ENCODE peak calls at places on chromosomes 2 and 18, in four cellular contexts. One of them, this sample, is unnamed.

GRCh38 chr18:64271264-64271663 is 122.4 kb upstream of the LINC00305 start:
- DNase-seq in stimulated activated CD4-positive, alpha-beta T cell treated with anti-CD3 and anti-CD28 coated beads, Interleukin-2, amount 100 ng/mL, for 24 hours: no peak
- DNase-seq in breast epithelium: no peak
- DNase-seq in left lung: no peak
- DNase-seq in this sample: no peak

GRCh38 chr2:29011650-29012060 is 30.6 kb downstream of the TOGARAM2 start:
- DNase-seq in left lung: peak; percentile 86
- DNase-seq in stimulated activated CD4-positive, alpha-beta T cell treated with anti-CD3 and anti-CD28 coated beads, Interleukin-2, amount 100 ng/mL, for 24 hours: peak; percentile 54
- DNase-seq in breast epithelium: no peak
- DNase-seq in this sample: peak; percentile 22

GRCh38 chr2:68365087-68365486 is at the start of gene PLEK:
- DNase-seq in breast epithelium: no peak
- DNase-seq in left lung: peak; percentile 88
- DNase-seq in stimulated activated CD4-positive, alpha-beta T cell treated with anti-CD3 and anti-CD28 coated beads, Interleukin-2, amount 100 ng/mL, for 24 hours: no peak
- DNase-seq in this sample: peak; percentile 15

GRCh38 chr2:66127656-66128055 is 307.3 kb upstream of the MEIS1 start:
- DNase-seq in left lung: no peak
- DNase-seq in stimulated activated CD4-positive, alpha-beta T cell treated with anti-CD3 and anti-CD28 coated beads, Interleukin-2, amount 100 ng/mL, for 24 hours: no peak
- DNase-seq in breast epithelium: no peak
- DNase-seq in this sample: no peak

GRCh38 chr2:126496493-126496892 is 159.5 kb upstream of the GYPC start:
- DNase-seq in stimulated activated CD4-positive, alpha-beta T cell treated with anti-CD3 and anti-CD28 coated beads, Interleukin-2, amount 100 ng/mL, for 24 hours: no peak
- DNase-seq in breast epithelium: no peak
- DNase-seq in left lung: no peak
- DNase-seq in this sample: no peak

GRCh38 chr2:112074506-112074905 is 19.4 kb downstream of the TMEM87B start:
- DNase-seq in breast epithelium: no peak
- DNase-seq in stimulated activated CD4-positive, alpha-beta T cell treated with anti-CD3 and anti-CD28 coated beads, Interleukin-2, amount 100 ng/mL, for 24 hours: no peak
- DNase-seq in left lung: no peak
- DNase-seq in this sample: no peak

GRCh38 chr2:229313591-229313990 is 42.5 kb upstream of the PID1 start:
- DNase-seq in left lung: no peak
- DNase-seq in breast epithelium: no peak
- DNase-seq in stimulated activated CD4-positive, alpha-beta T cell treated with anti-CD3 and anti-CD28 coated beads, Interleukin-2, amount 100 ng/mL, for 24 hours: no peak
- DNase-seq in this sample: no peak

GRCh38 chr18:12318334-12318697 is 10.3 kb downstream of the TUBB6 start:
- DNase-seq in stimulated activated CD4-positive, alpha-beta T cell treated with anti-CD3 and anti-CD28 coated beads, Interleukin-2, amount 100 ng/mL, for 24 hours: no peak
- DNase-seq in left lung: no peak
- DNase-seq in breast epithelium: no peak
- DNase-seq in this sample: no peak

GRCh38 chr2:149184994-149185393 is 145.4 kb upstream of the LYPD6 start:
- DNase-seq in left lung: no peak
- DNase-seq in stimulated activated CD4-positive, alpha-beta T cell treated with anti-CD3 and anti-CD28 coated beads, Interleukin-2, amount 100 ng/mL, for 24 hours: no peak
- DNase-seq in breast epithelium: no peak
- DNase-seq in this sample: no peak

GRCh38 chr2:39855856-39856255 is 76.8 kb upstream of the THUMPD2 start:
- DNase-seq in breast epithelium: no peak
- DNase-seq in left lung: no peak
- DNase-seq in stimulated activated CD4-positive, alpha-beta T cell treated with anti-CD3 and anti-CD28 coated beads, Interleukin-2, amount 100 ng/mL, for 24 hours: no peak
- DNase-seq in this sample: no peak

GRCh38 chr2:237998530-237998929 is 31.7 kb downstream of the UBE2F start:
- DNase-seq in breast epithelium: no peak
- DNase-seq in stimulated activated CD4-positive, alpha-beta T cell treated with anti-CD3 and anti-CD28 coated beads, Interleukin-2, amount 100 ng/mL, for 24 hours: no peak
- DNase-seq in left lung: no peak
- DNase-seq in this sample: no peak

GRCh38 chr2:202376460-202377307 is 557 bp downstream of the BMPR2 start:
- DNase-seq in stimulated activated CD4-positive, alpha-beta T cell treated with anti-CD3 and anti-CD28 coated beads, Interleukin-2, amount 100 ng/mL, for 24 hours: peak; percentile 54
- DNase-seq in breast epithelium: peak; percentile 58
- DNase-seq in left lung: peak; percentile 86
- DNase-seq in this sample: peak; percentile 46

GRCh38 chr2:197499594-197500502 is at the start of the genes HSPD1 and HSPE1:
- DNase-seq in left lung: peak; percentile 99
- DNase-seq in stimulated activated CD4-positive, alpha-beta T cell treated with anti-CD3 and anti-CD28 coated beads, Interleukin-2, amount 100 ng/mL, for 24 hours: peak; percentile 98
- DNase-seq in breast epithelium: peak; percentile 96
- DNase-seq in this sample: peak; percentile 98

GRCh38 chr2:239879423-239880084 is 145.6 kb downstream of the NDUFA10 start:
- DNase-seq in stimulated activated CD4-positive, alpha-beta T cell treated with anti-CD3 and anti-CD28 coated beads, Interleukin-2, amount 100 ng/mL, for 24 hours: no peak
- DNase-seq in left lung: no peak
- DNase-seq in breast epithelium: peak; percentile 22
- DNase-seq in this sample: no peak

GRCh38 chr2:41736105-41736567 is 311.7 kb upstream of the PKDCC start:
- DNase-seq in breast epithelium: no peak
- DNase-seq in stimulated activated CD4-positive, alpha-beta T cell treated with anti-CD3 and anti-CD28 coated beads, Interleukin-2, amount 100 ng/mL, for 24 hours: no peak
- DNase-seq in left lung: no peak
- DNase-seq in this sample: no peak

GRCh38 chr2:236654496-236654895 is 84.9 kb downstream of the ACKR3 start:
- DNase-seq in stimulated activated CD4-positive, alpha-beta T cell treated with anti-CD3 and anti-CD28 coated beads, Interleukin-2, amount 100 ng/mL, for 24 hours: no peak
- DNase-seq in breast epithelium: no peak
- DNase-seq in left lung: no peak
- DNase-seq in this sample: no peak

GRCh38 chr18:49788327-49788908 is 24.9 kb downstream of the ACAA2 start:
- DNase-seq in breast epithelium: no peak
- DNase-seq in stimulated activated CD4-positive, alpha-beta T cell treated with anti-CD3 and anti-CD28 coated beads, Interleukin-2, amount 100 ng/mL, for 24 hours: no peak
- DNase-seq in left lung: no peak
- DNase-seq in this sample: no peak

GRCh38 chr18:63292844-63293683 is 26.5 kb downstream of the BCL2 start:
- DNase-seq in breast epithelium: no peak
- DNase-seq in left lung: peak; percentile 46
- DNase-seq in stimulated activated CD4-positive, alpha-beta T cell treated with anti-CD3 and anti-CD28 coated beads, Interleukin-2, amount 100 ng/mL, for 24 hours: peak; percentile 28
- DNase-seq in this sample: no peak

GRCh38 chr18:52341617-52342381 is 1.8 kb downstream of the DCC start:
- DNase-seq in breast epithelium: no peak
- DNase-seq in stimulated activated CD4-positive, alpha-beta T cell treated with anti-CD3 and anti-CD28 coated beads, Interleukin-2, amount 100 ng/mL, for 24 hours: no peak
- DNase-seq in left lung: peak; percentile 72
- DNase-seq in this sample: no peak

GRCh38 chr2:71971493-71971892 is 176.2 kb downstream of the CYP26B1 start:
- DNase-seq in stimulated activated CD4-positive, alpha-beta T cell treated with anti-CD3 and anti-CD28 coated beads, Interleukin-2, amount 100 ng/mL, for 24 hours: no peak
- DNase-seq in breast epithelium: no peak
- DNase-seq in left lung: no peak
- DNase-seq in this sample: no peak

GRCh38 chr18:10724666-10725065 is 198.8 kb downstream of the NAPG start:
- DNase-seq in left lung: no peak
- DNase-seq in stimulated activated CD4-positive, alpha-beta T cell treated with anti-CD3 and anti-CD28 coated beads, Interleukin-2, amount 100 ng/mL, for 24 hours: no peak
- DNase-seq in breast epithelium: no peak
- DNase-seq in this sample: no peak

GRCh38 chr2:186503827-186504606 is 18.0 kb downstream of the ZC3H15 start:
- DNase-seq in breast epithelium: no peak
- DNase-seq in stimulated activated CD4-positive, alpha-beta T cell treated with anti-CD3 and anti-CD28 coated beads, Interleukin-2, amount 100 ng/mL, for 24 hours: no peak
- DNase-seq in left lung: no peak
- DNase-seq in this sample: no peak

GRCh38 chr2:215811409-215812355 is 201.7 kb downstream of the MREG start:
- DNase-seq in breast epithelium: no peak
- DNase-seq in left lung: no peak
- DNase-seq in stimulated activated CD4-positive, alpha-beta T cell treated with anti-CD3 and anti-CD28 coated beads, Interleukin-2, amount 100 ng/mL, for 24 hours: no peak
- DNase-seq in this sample: no peak

GRCh38 chr2:11024010-11024615 is 112.4 kb downstream of the KCNF1 start:
- DNase-seq in left lung: no peak
- DNase-seq in stimulated activated CD4-positive, alpha-beta T cell treated with anti-CD3 and anti-CD28 coated beads, Interleukin-2, amount 100 ng/mL, for 24 hours: no peak
- DNase-seq in breast epithelium: no peak
- DNase-seq in this sample: no peak

GRCh38 chr2:205903549-205904129 is 182.3 kb downstream of the INO80D start:
- DNase-seq in left lung: no peak
- DNase-seq in breast epithelium: no peak
- DNase-seq in stimulated activated CD4-positive, alpha-beta T cell treated with anti-CD3 and anti-CD28 coated beads, Interleukin-2, amount 100 ng/mL, for 24 hours: peak; percentile 2
- DNase-seq in this sample: no peak

GRCh38 chr2:150143087-150143536 is 344.4 kb downstream of the RND3 start:
- DNase-seq in left lung: no peak
- DNase-seq in breast epithelium: no peak
- DNase-seq in stimulated activated CD4-positive, alpha-beta T cell treated with anti-CD3 and anti-CD28 coated beads, Interleukin-2, amount 100 ng/mL, for 24 hours: no peak
- DNase-seq in this sample: no peak

GRCh38 chr2:70420005-70420580 is 118.2 kb upstream of the FAM136A start:
- DNase-seq in stimulated activated CD4-positive, alpha-beta T cell treated with anti-CD3 and anti-CD28 coated beads, Interleukin-2, amount 100 ng/mL, for 24 hours: no peak
- DNase-seq in left lung: no peak
- DNase-seq in breast epithelium: no peak
- DNase-seq in this sample: no peak

GRCh38 chr18:8333961-8334360 is 275.3 kb upstream of the RAB12 start:
- DNase-seq in stimulated activated CD4-positive, alpha-beta T cell treated with anti-CD3 and anti-CD28 coated beads, Interleukin-2, amount 100 ng/mL, for 24 hours: no peak
- DNase-seq in left lung: no peak
- DNase-seq in breast epithelium: no peak
- DNase-seq in this sample: no peak

GRCh38 chr2:71989671-71990070 is 158.0 kb downstream of the CYP26B1 start:
- DNase-seq in breast epithelium: no peak
- DNase-seq in stimulated activated CD4-positive, alpha-beta T cell treated with anti-CD3 and anti-CD28 coated beads, Interleukin-2, amount 100 ng/mL, for 24 hours: no peak
- DNase-seq in left lung: no peak
- DNase-seq in this sample: no peak

GRCh38 chr2:151669585-151670081 is 64.6 kb downstream of the NEB start:
- DNase-seq in left lung: no peak
- DNase-seq in breast epithelium: no peak
- DNase-seq in stimulated activated CD4-positive, alpha-beta T cell treated with anti-CD3 and anti-CD28 coated beads, Interleukin-2, amount 100 ng/mL, for 24 hours: no peak
- DNase-seq in this sample: no peak

GRCh38 chr2:194819367-194819766 is 837.7 kb upstream of the SLC39A10 start:
- DNase-seq in breast epithelium: no peak
- DNase-seq in left lung: no peak
- DNase-seq in stimulated activated CD4-positive, alpha-beta T cell treated with anti-CD3 and anti-CD28 coated beads, Interleukin-2, amount 100 ng/mL, for 24 hours: no peak
- DNase-seq in this sample: no peak

GRCh38 chr2:8103085-8103708 is 578.7 kb upstream of the ID2 start:
- DNase-seq in stimulated activated CD4-positive, alpha-beta T cell treated with anti-CD3 and anti-CD28 coated beads, Interleukin-2, amount 100 ng/mL, for 24 hours: no peak
- DNase-seq in breast epithelium: no peak
- DNase-seq in left lung: no peak
- DNase-seq in this sample: no peak

GRCh38 chr18:7902399-7902839 is 335.3 kb downstream of the PTPRM start:
- DNase-seq in breast epithelium: no peak
- DNase-seq in stimulated activated CD4-positive, alpha-beta T cell treated with anti-CD3 and anti-CD28 coated beads, Interleukin-2, amount 100 ng/mL, for 24 hours: no peak
- DNase-seq in left lung: no peak
- DNase-seq in this sample: peak; percentile 36

GRCh38 chr18:9103488-9103887 is 989 bp downstream of the NDUFV2 start:
- DNase-seq in stimulated activated CD4-positive, alpha-beta T cell treated with anti-CD3 and anti-CD28 coated beads, Interleukin-2, amount 100 ng/mL, for 24 hours: no peak
- DNase-seq in breast epithelium: no peak
- DNase-seq in left lung: no peak
- DNase-seq in this sample: no peak

GRCh38 chr2:173855686-173856085 is 109.5 kb downstream of the SP3 start:
- DNase-seq in left lung: no peak
- DNase-seq in stimulated activated CD4-positive, alpha-beta T cell treated with anti-CD3 and anti-CD28 coated beads, Interleukin-2, amount 100 ng/mL, for 24 hours: no peak
- DNase-seq in breast epithelium: no peak
- DNase-seq in this sample: no peak

GRCh38 chr2:223166975-223167650 is 115.1 kb downstream of the KCNE4 start:
- DNase-seq in breast epithelium: no peak
- DNase-seq in stimulated activated CD4-positive, alpha-beta T cell treated with anti-CD3 and anti-CD28 coated beads, Interleukin-2, amount 100 ng/mL, for 24 hours: no peak
- DNase-seq in left lung: no peak
- DNase-seq in this sample: no peak